ENCODE peak calls at places on chromosomes 1 and 21, in four cellular contexts. One of them, this sample, is unnamed.

GRCh38 chr1:162973381-162973795 is 95.8 kb upstream of the RGS4 start:
- DNase-seq in H1: no peak
- DNase-seq in K562: no peak
- DNase-seq in GM12878: no peak
- DNase-seq in this sample: no peak

GRCh38 chr1:226738995-226739695 is at the start of gene ITPKB:
- DNase-seq in H1: no peak
- DNase-seq in K562: peak; percentile 39
- DNase-seq in GM12878: no peak
- DNase-seq in this sample: no peak

GRCh38 chr21:27772816-27773215 is 805.9 kb upstream of the ADAMTS5 start:
- DNase-seq in H1: no peak
- DNase-seq in K562: no peak
- DNase-seq in GM12878: no peak
- DNase-seq in this sample: no peak

GRCh38 chr1:177119311-177119710 is 45.2 kb downstream of the ASTN1 start:
- DNase-seq in H1: no peak
- DNase-seq in K562: no peak
- DNase-seq in GM12878: no peak
- DNase-seq in this sample: no peak

GRCh38 chr1:248618878-248619277 is 16.0 kb downstream of the OR2T11 start:
- DNase-seq in H1: no peak
- DNase-seq in K562: no peak
- DNase-seq in GM12878: no peak
- DNase-seq in this sample: peak; percentile 21

GRCh38 chr1:69994261-69994660 is 211.1 kb downstream of the LRRC40 start:
- DNase-seq in H1: no peak
- DNase-seq in K562: no peak
- DNase-seq in GM12878: no peak
- DNase-seq in this sample: no peak

GRCh38 chr21:46077674-46078101 is 20.2 kb upstream of the COL6A2 start:
- DNase-seq in H1: no peak
- DNase-seq in K562: no peak
- DNase-seq in GM12878: no peak
- DNase-seq in this sample: no peak

GRCh38 chr1:247409869-247410544 is 6.0 kb upstream of the NLRP3 start:
- DNase-seq in H1: no peak
- DNase-seq in K562: no peak
- DNase-seq in GM12878: peak; percentile 92
- DNase-seq in this sample: no peak

GRCh38 chr1:109237512-109237911 is 11.8 kb upstream of the CELSR2 start:
- DNase-seq in H1: no peak
- DNase-seq in K562: no peak
- DNase-seq in GM12878: no peak
- DNase-seq in this sample: no peak

GRCh38 chr1:6420594-6421042 is 899 bp upstream of the HES2 start:
- DNase-seq in H1: no peak
- DNase-seq in K562: peak; percentile 94
- DNase-seq in GM12878: no peak
- DNase-seq in this sample: no peak

GRCh38 chr1:11617741-11618140 is 36.5 kb downstream of the FBXO2 start:
- DNase-seq in H1: no peak
- DNase-seq in K562: no peak
- DNase-seq in GM12878: no peak
- DNase-seq in this sample: no peak

GRCh38 chr1:165910764-165911421 is 83.5 kb downstream of the UCK2 start:
- DNase-seq in H1: no peak
- DNase-seq in K562: no peak
- DNase-seq in GM12878: no peak
- DNase-seq in this sample: no peak

GRCh38 chr1:106924360-106924759 is 132.1 kb upstream of the PRMT6 start:
- DNase-seq in H1: peak; percentile 23
- DNase-seq in K562: no peak
- DNase-seq in GM12878: no peak
- DNase-seq in this sample: no peak

GRCh38 chr1:52400131-52400530 is 4.1 kb downstream of the ORC1 start:
- DNase-seq in H1: no peak
- DNase-seq in K562: no peak
- DNase-seq in GM12878: no peak
- DNase-seq in this sample: no peak

GRCh38 chr1:31552489-31552888 is 23.8 kb upstream of the TINAGL1 start:
- DNase-seq in H1: no peak
- DNase-seq in K562: no peak
- DNase-seq in GM12878: no peak
- DNase-seq in this sample: no peak

GRCh38 chr1:220281159-220281574 is 8.9 kb upstream of the RAB3GAP2 start:
- DNase-seq in H1: no peak
- DNase-seq in K562: no peak
- DNase-seq in GM12878: no peak
- DNase-seq in this sample: peak; percentile 24

GRCh38 chr1:80542231-80542630 is 1258.5 kb upstream of the ADGRL2 start:
- DNase-seq in H1: no peak
- DNase-seq in K562: no peak
- DNase-seq in GM12878: no peak
- DNase-seq in this sample: no peak

GRCh38 chr1:81387446-81387845 is 413.3 kb upstream of the ADGRL2 start:
- DNase-seq in H1: no peak
- DNase-seq in K562: no peak
- DNase-seq in GM12878: no peak
- DNase-seq in this sample: no peak

GRCh38 chr1:3174487-3175247 is 105.7 kb downstream of the PRDM16 start:
- DNase-seq in H1: no peak
- DNase-seq in K562: no peak
- DNase-seq in GM12878: no peak
- DNase-seq in this sample: no peak

GRCh38 chr1:240967070-240967724 is 355.2 kb upstream of the GREM2 start:
- DNase-seq in H1: no peak
- DNase-seq in K562: no peak
- DNase-seq in GM12878: no peak
- DNase-seq in this sample: no peak

GRCh38 chr21:45297329-45297728 is 9.6 kb upstream of the POFUT2 start:
- DNase-seq in H1: no peak
- DNase-seq in K562: no peak
- DNase-seq in GM12878: no peak
- DNase-seq in this sample: no peak

GRCh38 chr1:65983500-65983899 is 190.8 kb downstream of the PDE4B start:
- DNase-seq in H1: no peak
- DNase-seq in K562: no peak
- DNase-seq in GM12878: no peak
- DNase-seq in this sample: no peak

GRCh38 chr1:24316659-24317058 is 2.5 kb upstream of the GRHL3 start:
- DNase-seq in H1: no peak
- DNase-seq in K562: no peak
- DNase-seq in GM12878: no peak
- DNase-seq in this sample: no peak

GRCh38 chr1:221858758-221859157 is 116.9 kb upstream of the DUSP10 start:
- DNase-seq in H1: no peak
- DNase-seq in K562: no peak
- DNase-seq in GM12878: no peak
- DNase-seq in this sample: no peak

GRCh38 chr1:214957330-214958137 is 125.0 kb upstream of the KCNK2 start:
- DNase-seq in H1: no peak
- DNase-seq in K562: no peak
- DNase-seq in GM12878: no peak
- DNase-seq in this sample: no peak

GRCh38 chr1:200867018-200867811 is 5.6 kb upstream of the GPR25 start:
- DNase-seq in H1: no peak
- DNase-seq in K562: no peak
- DNase-seq in GM12878: no peak
- DNase-seq in this sample: no peak

GRCh38 chr1:40898434-40898900 is 36.3 kb upstream of the CITED4 start:
- DNase-seq in H1: no peak
- DNase-seq in K562: no peak
- DNase-seq in GM12878: peak; percentile 27
- DNase-seq in this sample: no peak

GRCh38 chr1:7177021-7177420 is 391.8 kb downstream of the CAMTA1 start:
- DNase-seq in H1: no peak
- DNase-seq in K562: peak; percentile 27
- DNase-seq in GM12878: no peak
- DNase-seq in this sample: no peak

GRCh38 chr1:26848947-26849774 is 13.8 kb upstream of the SFN start:
- DNase-seq in H1: no peak
- DNase-seq in K562: no peak
- DNase-seq in GM12878: no peak
- DNase-seq in this sample: peak; percentile 79
- TF ChIP-seq EGR1 in H1: no peak
- TF ChIP-seq EGR1 in K562: no peak
- TF ChIP-seq EGR1 in GM12878: no peak
- TF ChIP-seq EGR1 in this sample: peak; percentile 93

GRCh38 chr1:91831132-91831930 is 54.6 kb downstream of the TGFBR3 start:
- DNase-seq in H1: no peak
- DNase-seq in K562: no peak
- DNase-seq in GM12878: no peak
- DNase-seq in this sample: no peak
- TF ChIP-seq JUND in H1: no peak
- TF ChIP-seq JUND in K562: no peak
- TF ChIP-seq JUND in GM12878: no peak
- TF ChIP-seq JUND in this sample: no peak

GRCh38 chr1:34405266-34405959 is 228.7 kb downstream of the C1orf94 start:
- DNase-seq in H1: no peak
- DNase-seq in K562: no peak
- DNase-seq in GM12878: no peak
- DNase-seq in this sample: no peak

GRCh38 chr1:34404837-34405236 is 228.1 kb downstream of the C1orf94 start:
- DNase-seq in H1: no peak
- DNase-seq in K562: no peak
- DNase-seq in GM12878: no peak
- DNase-seq in this sample: no peak

GRCh38 chr1:34406377-34406776 is 229.7 kb downstream of the C1orf94 start:
- DNase-seq in H1: no peak
- DNase-seq in K562: no peak
- DNase-seq in GM12878: no peak
- DNase-seq in this sample: no peak

GRCh38 chr1:34408011-34408410 is 231.3 kb downstream of the C1orf94 start:
- DNase-seq in H1: no peak
- DNase-seq in K562: no peak
- DNase-seq in GM12878: no peak
- DNase-seq in this sample: no peak

DNA sequence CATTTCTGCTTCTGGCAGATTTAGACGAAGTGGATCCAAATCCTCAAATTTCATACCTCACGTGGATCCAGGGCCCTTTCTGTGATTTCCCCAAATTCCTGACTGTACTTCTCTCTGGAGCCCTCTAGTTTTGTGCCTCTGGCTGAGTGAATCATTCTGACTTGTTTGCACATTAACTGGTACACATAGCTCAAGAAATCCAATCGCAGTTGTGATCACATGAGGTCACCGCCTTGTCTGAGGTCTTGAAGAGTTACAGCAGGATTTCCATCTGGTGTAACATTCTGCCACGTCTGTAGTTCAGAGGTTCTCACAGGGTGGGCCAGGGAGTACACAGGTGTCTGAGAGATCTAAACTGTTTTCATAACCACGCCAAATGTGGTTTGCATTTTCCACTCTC is 230.4 kb downstream of the C1orf94 start:
- DNase-seq in H1: no peak
- DNase-seq in K562: no peak
- DNase-seq in GM12878: no peak
- DNase-seq in this sample: no peak
- TF ChIP-seq EGR1 in H1: no peak
- TF ChIP-seq EGR1 in K562: no peak
- TF ChIP-seq EGR1 in GM12878: no peak
- TF ChIP-seq EGR1 in this sample: no peak

DNA sequence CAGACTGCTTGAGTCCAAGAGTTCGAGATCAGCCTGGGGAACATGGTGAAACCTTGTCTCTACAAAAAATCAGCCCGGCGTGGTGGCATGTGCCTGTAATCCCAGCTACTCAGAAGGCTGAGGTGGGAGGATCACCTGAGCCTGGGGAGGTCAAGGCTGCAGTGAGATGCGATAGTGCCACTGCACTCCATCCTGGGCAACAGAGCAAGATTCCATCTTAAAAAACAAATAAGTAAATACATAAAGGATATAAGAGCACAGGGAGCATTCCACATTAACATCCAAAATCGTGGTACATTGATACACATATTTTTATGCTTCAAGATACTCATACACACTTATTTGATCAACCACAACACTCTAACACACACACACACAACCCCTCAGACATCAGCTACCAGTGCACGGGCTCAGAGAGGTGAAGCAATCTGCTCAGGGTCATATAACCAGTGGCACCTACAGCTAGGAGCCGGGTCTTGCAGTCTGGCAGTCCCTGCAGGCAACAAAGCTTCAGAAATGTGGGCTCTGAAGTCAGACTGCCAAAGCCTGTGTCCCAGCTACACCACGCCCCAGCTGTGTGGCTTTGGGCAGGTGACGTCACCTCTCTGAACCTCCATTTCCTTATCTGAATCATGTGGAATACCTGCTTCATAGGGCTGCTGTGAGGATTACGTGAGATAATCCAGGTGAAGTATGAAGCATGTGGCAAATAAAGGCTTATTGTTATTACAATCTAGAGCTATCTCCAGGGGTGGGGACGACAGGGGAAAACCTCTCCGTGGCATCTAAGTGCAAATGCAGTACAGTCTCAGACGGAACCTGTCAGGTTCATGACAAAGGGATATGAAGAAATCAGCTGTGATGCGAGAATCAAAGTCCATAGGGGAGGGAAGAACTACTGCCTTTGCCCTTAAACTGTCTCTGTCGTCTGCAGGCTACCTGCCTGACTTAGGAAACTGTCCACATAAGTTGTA is 4.8 kb upstream of the CRYBG2 start:
- DNase-seq in H1: no peak
- DNase-seq in K562: peak; percentile 46
- DNase-seq in GM12878: no peak
- DNase-seq in this sample: peak; percentile 51
- TF ChIP-seq JUND in H1: peak; percentile 39
- TF ChIP-seq JUND in K562: peak; percentile 85
- TF ChIP-seq JUND in GM12878: no peak
- TF ChIP-seq JUND in this sample: no peak

GRCh38 chr1:4601986-4602385 is 52.4 kb upstream of the AJAP1 start:
- DNase-seq in H1: no peak
- DNase-seq in K562: no peak
- DNase-seq in GM12878: no peak
- DNase-seq in this sample: no peak
- TF ChIP-seq EGR1 in H1: no peak
- TF ChIP-seq EGR1 in K562: no peak
- TF ChIP-seq EGR1 in GM12878: no peak
- TF ChIP-seq EGR1 in this sample: no peak

This sample was measured in HCT116.